ENCODE peak calls at places on chromosomes 5 and 9, in seven cellular contexts. One of them, this sample, is unnamed.
A peak's percentile ranks its signal among the peaks of the same experiment; 100 is the strongest.

GRCh38 chr9:136886610-136887597 is 588 bp downstream of the TRAF2 start:
- DNase-seq in mammary epithelial cell: peak; percentile 31
- DNase-seq in GM12878: no peak
- DNase-seq in DND-41: peak; percentile 42
- DNase-seq in fibroblast of lung: peak; percentile 6
- DNase-seq in HCT116: no peak
- DNase-seq in HepG2: no peak
- DNase-seq in this sample: peak; percentile 59

GRCh38 chr5:156934450-156935211 is 28.4 kb downstream of the TIMD4 start:
- DNase-seq in mammary epithelial cell: no peak
- DNase-seq in GM12878: no peak
- DNase-seq in DND-41: peak; percentile 31
- DNase-seq in fibroblast of lung: no peak
- DNase-seq in HCT116: peak; percentile 7
- DNase-seq in HepG2: peak; percentile 9
- DNase-seq in this sample: peak; percentile 38

GRCh38 chr9:87243602-87244001 is 254.1 kb upstream of the DAPK1 start:
- DNase-seq in mammary epithelial cell: no peak
- DNase-seq in GM12878: no peak
- DNase-seq in DND-41: no peak
- DNase-seq in fibroblast of lung: no peak
- DNase-seq in HCT116: no peak
- DNase-seq in HepG2: no peak
- DNase-seq in this sample: no peak

GRCh38 chr5:57887851-57888621 is 405.4 kb upstream of the ACTBL2 start:
- DNase-seq in mammary epithelial cell: peak; percentile 72
- DNase-seq in GM12878: no peak
- DNase-seq in DND-41: no peak
- DNase-seq in fibroblast of lung: peak; percentile 77
- DNase-seq in HCT116: peak; percentile 61
- DNase-seq in HepG2: peak; percentile 23
- DNase-seq in this sample: peak; percentile 86

GRCh38 chr5:80407735-80408474 is at the start of gene ZFYVE16:
- DNase-seq in mammary epithelial cell: peak; percentile 95
- DNase-seq in GM12878: peak; percentile 87
- DNase-seq in DND-41: peak; percentile 97
- DNase-seq in fibroblast of lung: peak; percentile 94
- DNase-seq in HCT116: peak; percentile 91
- DNase-seq in HepG2: peak; percentile 95
- DNase-seq in this sample: peak; percentile 100

GRCh38 chr5:176387384-176387925 is 943 bp downstream of the NOP16 start:
- DNase-seq in mammary epithelial cell: no peak
- DNase-seq in GM12878: no peak
- DNase-seq in DND-41: no peak
- DNase-seq in fibroblast of lung: no peak
- DNase-seq in HCT116: no peak
- DNase-seq in HepG2: no peak
- DNase-seq in this sample: no peak

GRCh38 chr5:95878417-95879323 is 56.1 kb upstream of the GLRX start:
- DNase-seq in mammary epithelial cell: peak; percentile 49
- DNase-seq in GM12878: peak; percentile 39
- DNase-seq in DND-41: no peak
- DNase-seq in fibroblast of lung: peak; percentile 36
- DNase-seq in HCT116: no peak
- DNase-seq in HepG2: peak; percentile 95
- DNase-seq in this sample: no peak

GRCh38 chr9:125241863-125242739 is 958 bp upstream of the HSPA5 start:
- DNase-seq in mammary epithelial cell: no peak
- DNase-seq in GM12878: no peak
- DNase-seq in DND-41: no peak
- DNase-seq in fibroblast of lung: no peak
- DNase-seq in HCT116: no peak
- DNase-seq in HepG2: no peak
- DNase-seq in this sample: peak; percentile 51

GRCh38 chr5:137778772-137779564 is 24.8 kb upstream of the HNRNPA0 start:
- DNase-seq in mammary epithelial cell: peak; percentile 24
- DNase-seq in GM12878: no peak
- DNase-seq in DND-41: no peak
- DNase-seq in fibroblast of lung: peak; percentile 33
- DNase-seq in HCT116: peak; percentile 44
- DNase-seq in HepG2: peak; percentile 27
- DNase-seq in this sample: peak; percentile 55

GRCh38 chr5:167573274-167574127 is 717.9 kb upstream of the WWC1 start:
- DNase-seq in mammary epithelial cell: peak; percentile 63
- DNase-seq in GM12878: no peak
- DNase-seq in DND-41: no peak
- DNase-seq in fibroblast of lung: peak; percentile 89
- DNase-seq in HCT116: no peak
- DNase-seq in HepG2: no peak
- DNase-seq in this sample: peak; percentile 53

GRCh38 chr5:59207416-59207815 is 624.5 kb downstream of the RAB3C start:
- DNase-seq in mammary epithelial cell: no peak
- DNase-seq in GM12878: no peak
- DNase-seq in DND-41: no peak
- DNase-seq in fibroblast of lung: peak; percentile 40
- DNase-seq in HCT116: no peak
- DNase-seq in HepG2: no peak
- DNase-seq in this sample: no peak

DNA sequence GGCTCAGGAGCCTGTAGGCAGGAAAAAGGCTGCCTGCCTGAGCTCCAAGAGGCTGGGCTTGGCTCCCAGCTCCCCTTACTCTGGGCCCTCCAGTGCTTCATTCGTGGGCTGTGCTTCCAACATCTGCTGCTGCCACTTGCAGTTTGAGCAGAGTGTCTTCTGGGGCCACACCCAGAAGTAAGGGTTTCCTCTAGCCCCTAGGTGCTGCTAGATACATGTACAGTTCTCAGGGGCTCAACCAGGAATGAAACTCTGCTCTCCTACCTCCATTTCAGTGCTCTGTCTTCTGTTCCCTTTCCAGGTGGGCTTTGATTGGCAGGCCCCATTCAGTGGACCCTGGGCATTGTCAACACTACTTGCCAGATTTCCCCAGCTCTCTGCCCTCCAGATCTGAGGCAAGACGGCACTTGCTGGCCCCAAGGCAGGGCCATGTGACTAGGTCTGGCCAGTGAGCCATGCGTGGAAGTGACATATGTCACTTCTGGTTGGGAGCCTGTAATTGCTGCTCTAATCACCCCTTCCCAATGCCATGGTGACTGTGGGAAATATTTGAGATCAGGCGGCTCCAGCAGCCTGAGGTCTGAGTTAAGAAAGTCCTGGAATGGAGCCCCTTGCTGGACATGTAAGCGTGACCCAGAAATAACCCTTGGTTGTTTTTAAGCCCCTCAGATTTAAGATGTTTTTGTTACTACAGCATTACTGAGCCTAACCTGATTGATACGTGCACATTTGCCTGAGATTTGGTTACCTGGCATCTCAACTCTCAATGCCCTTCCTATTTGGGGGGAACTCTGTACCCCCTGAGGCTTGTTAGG is 9.4 kb upstream of the BOD1 start:
- DNase-seq in mammary epithelial cell: no peak
- DNase-seq in GM12878: no peak
- DNase-seq in DND-41: no peak
- DNase-seq in fibroblast of lung: no peak
- DNase-seq in HCT116: no peak
- DNase-seq in HepG2: no peak
- DNase-seq in this sample: peak; percentile 21
- TF ChIP-seq CTCF in mammary epithelial cell: no peak
- TF ChIP-seq CTCF in GM12878: peak; percentile 61
- TF ChIP-seq CTCF in DND-41: no peak
- TF ChIP-seq CTCF in fibroblast of lung: peak; percentile 12
- TF ChIP-seq CTCF in HCT116: no peak
- TF ChIP-seq CTCF in HepG2: peak; percentile 39
- TF ChIP-seq CTCF in this sample: no peak

GRCh38 chr5:14211818-14212799 is 69.0 kb downstream of the TRIO start:
- DNase-seq in mammary epithelial cell: no peak
- DNase-seq in GM12878: peak; percentile 83
- DNase-seq in DND-41: no peak
- DNase-seq in fibroblast of lung: no peak
- DNase-seq in HCT116: no peak
- DNase-seq in HepG2: no peak
- DNase-seq in this sample: no peak

GRCh38 chr5:14213253-14213652 is 70.1 kb downstream of the TRIO start:
- DNase-seq in mammary epithelial cell: no peak
- DNase-seq in GM12878: no peak
- DNase-seq in DND-41: no peak
- DNase-seq in fibroblast of lung: peak; percentile 35
- DNase-seq in HCT116: no peak
- DNase-seq in HepG2: no peak
- DNase-seq in this sample: no peak

GRCh38 chr5:14215901-14216300 is 72.8 kb downstream of the TRIO start:
- DNase-seq in mammary epithelial cell: no peak
- DNase-seq in GM12878: no peak
- DNase-seq in DND-41: no peak
- DNase-seq in fibroblast of lung: no peak
- DNase-seq in HCT116: no peak
- DNase-seq in HepG2: no peak
- DNase-seq in this sample: no peak

GRCh38 chr5:14212838-14213237 is 69.7 kb downstream of the TRIO start:
- DNase-seq in mammary epithelial cell: no peak
- DNase-seq in GM12878: peak; percentile 83
- DNase-seq in DND-41: no peak
- DNase-seq in fibroblast of lung: no peak
- DNase-seq in HCT116: no peak
- DNase-seq in HepG2: peak; percentile 83
- DNase-seq in this sample: peak; percentile 48

DNA sequence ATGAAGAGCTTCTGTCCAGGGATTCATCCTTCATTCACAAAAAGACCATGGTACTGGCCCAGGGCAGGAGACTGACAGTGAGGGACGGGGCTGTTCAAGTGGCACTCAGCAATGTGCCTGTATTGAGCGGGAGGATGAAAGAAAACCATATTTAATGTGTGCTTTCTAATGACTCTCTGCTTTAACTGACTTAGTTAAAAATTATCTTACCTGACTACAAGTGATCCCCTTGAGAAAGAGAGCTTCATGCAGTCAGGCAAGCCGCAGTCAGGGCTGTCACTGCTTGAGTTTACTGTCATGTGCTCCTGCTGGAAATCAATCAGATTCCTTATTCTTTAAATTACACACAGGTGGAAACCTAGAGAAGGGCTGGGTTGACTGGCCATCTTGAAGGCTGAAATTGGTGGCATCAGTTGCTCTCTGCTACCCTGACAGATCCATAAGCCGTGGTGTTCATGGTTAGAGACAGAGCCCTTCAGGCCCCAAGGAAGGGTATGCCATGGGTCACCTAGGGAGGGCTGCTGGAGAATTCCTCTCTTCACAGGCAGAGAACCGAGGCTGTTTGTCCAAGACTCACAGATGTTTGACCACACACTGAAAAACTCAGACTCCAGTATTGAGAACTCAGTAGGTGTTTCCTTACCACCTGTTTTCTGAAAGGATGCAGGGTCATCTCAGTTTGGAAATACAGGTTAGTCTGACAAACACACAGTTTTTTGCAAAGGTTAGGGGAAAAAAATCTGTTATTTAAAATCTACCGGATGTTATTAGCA is 70.9 kb downstream of the TRIO start:
- DNase-seq in mammary epithelial cell: no peak
- DNase-seq in GM12878: no peak
- DNase-seq in DND-41: no peak
- DNase-seq in fibroblast of lung: no peak
- DNase-seq in HCT116: no peak
- DNase-seq in HepG2: peak; percentile 59
- DNase-seq in this sample: peak; percentile 37
- TF ChIP-seq EZH2 in mammary epithelial cell: no peak
- TF ChIP-seq EZH2 in GM12878: no peak
- TF ChIP-seq EZH2 in DND-41: no peak
- TF ChIP-seq EZH2 in fibroblast of lung: no peak
- TF ChIP-seq EZH2 in HCT116: no peak
- TF ChIP-seq EZH2 in HepG2: no peak
- TF ChIP-seq EZH2 in this sample: no peak

DNA sequence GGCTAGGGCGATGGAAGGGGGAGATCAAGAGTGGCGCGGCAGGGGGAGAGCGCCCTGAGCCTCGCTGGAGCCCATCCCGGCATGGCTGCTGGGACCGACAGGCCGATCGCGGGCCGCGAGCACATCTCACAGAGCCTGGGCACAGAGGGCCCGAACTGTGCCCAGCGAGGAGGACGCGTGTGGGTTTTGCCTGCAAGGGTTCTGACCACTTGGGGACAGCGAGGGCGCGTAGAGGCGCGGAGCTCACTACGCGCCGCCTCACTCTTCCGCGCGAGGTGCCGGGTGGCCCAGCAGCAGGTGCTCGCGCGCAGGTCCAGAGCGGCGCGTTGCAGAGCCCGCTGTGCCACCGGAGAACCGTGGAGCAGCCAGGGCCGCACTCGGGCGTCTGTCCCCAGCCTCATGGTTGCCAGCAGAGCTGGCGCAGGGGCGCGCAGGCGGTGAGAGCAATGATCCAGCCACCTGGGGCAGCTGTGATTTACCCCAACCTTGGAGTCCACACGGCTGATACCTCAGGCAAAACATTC is 16.3 kb upstream of the PITX1 start:
- DNase-seq in mammary epithelial cell: no peak
- DNase-seq in GM12878: no peak
- DNase-seq in DND-41: no peak
- DNase-seq in fibroblast of lung: no peak
- DNase-seq in HCT116: no peak
- DNase-seq in HepG2: no peak
- DNase-seq in this sample: no peak
- H3K4me3 ChIP-seq in mammary epithelial cell: no peak overlapping the region
- H3K4me3 ChIP-seq in GM12878: no peak overlapping the region
- H3K4me3 ChIP-seq in DND-41: no peak overlapping the region
- H3K4me3 ChIP-seq in fibroblast of lung: no peak overlapping the region
- H3K4me3 ChIP-seq in HCT116: no peak overlapping the region
- H3K4me3 ChIP-seq in HepG2: no peak overlapping the region
- H3K4me3 ChIP-seq in this sample: no peak overlapping the region

GRCh38 chr5:88727705-88728313 is 155.2 kb downstream of the MEF2C start:
- DNase-seq in mammary epithelial cell: no peak
- DNase-seq in GM12878: no peak
- DNase-seq in DND-41: no peak
- DNase-seq in fibroblast of lung: peak; percentile 13
- DNase-seq in HCT116: peak; percentile 15
- DNase-seq in HepG2: no peak
- DNase-seq in this sample: peak; percentile 46
- TF ChIP-seq CTCF in mammary epithelial cell: peak; percentile 34
- TF ChIP-seq CTCF in GM12878: peak; percentile 10
- TF ChIP-seq CTCF in DND-41: peak; percentile 52
- TF ChIP-seq CTCF in fibroblast of lung: peak; percentile 37
- TF ChIP-seq CTCF in HCT116: peak; percentile 42
- TF ChIP-seq CTCF in HepG2: peak; percentile 10
- TF ChIP-seq CTCF in this sample: peak; percentile 79

This sample was measured in hepatocyte.